ENCODE peak calls at places on chromosome 13, in four cellular contexts. B is PC-9, S is progenitor cell of endocrine pancreas, D is GM10248. V is an unnamed sample.
A peak's percentile ranks its signal among the peaks of the same experiment; 100 is the strongest.

GRCh38 chr13:52141299-52141698 is 12.4 kb upstream of the NEK5 start:
- DNase-seq in S (no peak), D (no peak), B (no peak), V (no peak)

GRCh38 chr13:28620011-28620830 is 38.7 kb upstream of the POMP start:
- DNase-seq in D (no peak), S (no peak), B (no peak), V (no peak)

GRCh38 chr13:112055417-112056206 is 11.3 kb upstream of the SOX1 start:
- DNase-seq in S (no peak), B (no peak), D (no peak), V (no peak)

GRCh38 chr13:112783135-112783945 is 93.5 kb downstream of the ATP11A start:
- DNase-seq in S (no peak), D (peak; percentile 14), B (no peak), V (no peak)

GRCh38 chr13:110227416-110227815 is 79.5 kb downstream of the COL4A1 start:
- DNase-seq in D (no peak), S (no peak), B (no peak), V (no peak)

GRCh38 chr13:29683041-29683440 is 87.6 kb upstream of the SLC7A1 start:
- DNase-seq in D (no peak), S (no peak), B (no peak), V (no peak)

GRCh38 chr13:47175172-47175806 is 278.4 kb upstream of the HTR2A start:
- DNase-seq in S (no peak), D (no peak), B (no peak), V (no peak)

GRCh38 chr13:111850976-111851375 is 216.0 kb upstream of the SOX1 start:
- DNase-seq in B (no peak), D (no peak), S (no peak), V (no peak)

GRCh38 chr13:102703721-102704035 is 8.8 kb upstream of the METTL21C start:
- DNase-seq in B (no peak), D (no peak), S (no peak), V (no peak)

GRCh38 chr13:98650376-98651107 is 73.6 kb upstream of the STK24 start:
- DNase-seq in D (no peak), S (no peak), B (peak; percentile 100), V (no peak)

GRCh38 chr13:52644108-52644507 is 1.9 kb downstream of the HNRNPA1L2 start:
- DNase-seq in B (no peak), S (no peak), D (no peak), V (no peak)

GRCh38 chr13:38012096-38012495 is 142.5 kb upstream of the TRPC4 start:
- DNase-seq in B (no peak), D (no peak), S (no peak), V (no peak)

GRCh38 chr13:31035162-31035951 is 102.9 kb downstream of the TEX26 start:
- DNase-seq in B (no peak), S (no peak), D (no peak), V (no peak)

GRCh38 chr13:93621051-93621450 is 394.4 kb downstream of the GPC6 start:
- DNase-seq in B (no peak), D (no peak), S (no peak), V (no peak)

GRCh38 chr13:88031980-88032562 is 360.9 kb downstream of the SLITRK5 start:
- DNase-seq in D (no peak), B (no peak), S (no peak), V (no peak)

GRCh38 chr13:109576331-109576813 is 210.0 kb downstream of the IRS2 start:
- DNase-seq in D (no peak), B (no peak), S (no peak), V (no peak)